ENCODE peak calls at places on chromosomes 4 and X, in five cellular contexts. S is cardiac septum; G is HT-29; D is stimulated activated CD4-positive, alpha-beta T cell treated with anti-CD3 and anti-CD28 coated beads, Interleukin-2, amount 100 ng/mL, for 24 hours; R is RWPE2. F is an unnamed sample.

GRCh38 chrX:70452143-70452733 is 7.6 kb downstream of the DLG3 start:
- DNase-seq in G (peak; percentile 71), R (no peak), S (no peak), D (peak; percentile 65), F (peak; percentile 69)

GRCh38 chr4:89992744-89993143 is 98.1 kb downstream of the MMRN1 start:
- DNase-seq in D (no peak), R (no peak), G (no peak), S (no peak), F (no peak)

GRCh38 chr4:69750346-69750745 is 10.1 kb downstream of the SULT1B1 start:
- DNase-seq in D (no peak), G (no peak), S (no peak), R (no peak), F (no peak)

GRCh38 chr4:82802906-82803305 is 4.3 kb upstream of the SCD5 start:
- DNase-seq in D (no peak), S (no peak), R (no peak), G (no peak), F (no peak)

GRCh38 chrX:26851981-26852380 is 611.2 kb downstream of the PPP4R3C start:
- DNase-seq in D (no peak), G (peak; percentile 8), R (no peak), S (no peak), F (no peak)

GRCh38 chr4:173700650-173701049 is 170.6 kb upstream of the HAND2 start:
- DNase-seq in D (no peak), G (no peak), R (no peak), S (no peak), F (no peak)

GRCh38 chr4:176788248-176788647 is 4.5 kb downstream of the VEGFC start:
- DNase-seq in S (no peak), G (no peak), R (no peak), D (no peak), F (no peak)

GRCh38 chrX:76893930-76894329 is 466.4 kb downstream of the MAGEE1 start:
- DNase-seq in R (no peak), D (no peak), S (no peak), G (peak; percentile 5), F (no peak)

GRCh38 chr4:98963538-98964433 is 31.7 kb upstream of the METAP1 start:
- DNase-seq in G (no peak), S (no peak), D (no peak), R (no peak), F (no peak)

GRCh38 chr4:59518005-59518823 is 1681.9 kb upstream of the ADGRL3 start:
- DNase-seq in G (no peak), R (no peak), D (no peak), S (no peak), F (no peak)

GRCh38 chrX:69618803-69619202 is 2.9 kb downstream of the EDA start:
- DNase-seq in R (no peak), S (no peak), G (peak; percentile 57), D (no peak), F (peak; percentile 16)

GRCh38 chr4:182575225-182575624 is 332.0 kb downstream of the TENM3 start:
- DNase-seq in R (no peak), G (no peak), D (no peak), S (no peak), F (no peak)

GRCh38 chrX:6029014-6029413 is 199.7 kb downstream of the NLGN4X start:
- DNase-seq in R (no peak), D (no peak), G (no peak), S (no peak), F (no peak)

GRCh38 chr4:150501019-150501727 is 80.8 kb upstream of the MAB21L2 start:
- DNase-seq in R (no peak), G (no peak), S (no peak), D (no peak), F (no peak)

GRCh38 chrX:100409316-100410082 is 574 bp downstream of the PCDH19 start:
- DNase-seq in G (no peak), S (no peak), D (no peak), R (no peak), F (no peak)

GRCh38 chr4:78684196-78685079 is 91.7 kb upstream of the BMP2K start:
- DNase-seq in S (no peak), G (no peak), D (no peak), R (no peak), F (no peak)

GRCh38 chrX:40468033-40468979 is 112.5 kb upstream of the ATP6AP2 start:
- DNase-seq in S (no peak), R (no peak), D (peak; percentile 30), G (peak; percentile 71), F (peak; percentile 44)

GRCh38 chrX:26649534-26649933 is 433.6 kb downstream of the MAGEB5 start:
- DNase-seq in S (no peak), D (no peak), R (no peak), G (peak; percentile 34), F (no peak)

GRCh38 chr4:61201562-61202099 is 1.5 kb downstream of the ADGRL3 start:
- DNase-seq in R (no peak), G (no peak), S (no peak), D (no peak), F (no peak)

GRCh38 chr4:30262379-30262778 is 457.8 kb upstream of the PCDH7 start:
- DNase-seq in G (no peak), R (no peak), D (no peak), S (no peak), F (no peak)

GRCh38 chr4:86560447-86560846 is 33.7 kb upstream of the PTPN13 start:
- DNase-seq in R (no peak), S (no peak), D (no peak), G (no peak), F (no peak)

GRCh38 chrX:17738002-17738713 is 865 bp downstream of the SCML1 start:
- DNase-seq in G (peak; percentile 41), S (no peak), R (no peak), D (peak; percentile 44), F (peak; percentile 19)

GRCh38 chr4:76943129-76943620 is 6.4 kb upstream of the SEPTIN11 start:
- DNase-seq in S (no peak), G (no peak), D (no peak), R (no peak), F (no peak)

GRCh38 chr4:113673450-113673849 is 88.1 kb downstream of the CAMK2D start:
- DNase-seq in R (no peak), G (no peak), S (no peak), D (peak; percentile 27), F (peak; percentile 39)

GRCh38 chr4:110119347-110119746 is 79.1 kb downstream of the ELOVL6 start:
- DNase-seq in S (no peak), R (no peak), D (no peak), G (peak; percentile 88), F (no peak)

GRCh38 chr4:5821665-5822358 is 71.1 kb downstream of the CRMP1 start:
- DNase-seq in G (no peak), R (no peak), S (no peak), D (peak; percentile 21), F (no peak)

GRCh38 chr4:112182604-112183003 is 37.4 kb downstream of the FAM241A start:
- DNase-seq in R (no peak), S (no peak), D (no peak), G (no peak), F (no peak)